ENCODE peak calls at places on chromosomes 16 and 17, in seven cellular contexts. E is iPS DF 6.9; D is Peyer's patch; Q is foreskin keratinocyte; C is endothelial cell of umbilical vein; N is fibroblast of lung; F is CD8-positive, alpha-beta T cell. X is an unnamed sample.

GRCh38 chr16:22265351-22265750 is 31.9 kb upstream of the POLR3E start:
- DNase-seq in E (no peak), D (no peak), Q (no peak), C (no peak), N (no peak), F (no peak), X (no peak)

GRCh38 chr17:49616086-49616485 is 40.4 kb downstream of the NXPH3 start:
- DNase-seq in E (no peak), D (no peak), Q (no peak), C (no peak), N (no peak), F (no peak), X (no peak)

GRCh38 chr17:62611767-62612166 is 15.7 kb upstream of the MRC2 start:
- DNase-seq in E (no peak), D (no peak), Q (no peak), C (no peak), N (no peak), F (no peak), X (no peak)

GRCh38 chr16:10130482-10130996 is 51.7 kb downstream of the GRIN2A start:
- DNase-seq in E (no peak), D (no peak), Q (no peak), C (no peak), N (no peak), F (no peak), X (no peak)

GRCh38 chr17:32878211-32878610 is 1.3 kb upstream of the MYO1D start:
- DNase-seq in E (no peak), D (peak; percentile 68), Q (no peak), C (no peak), N (peak; percentile 24), F (no peak), X (peak; percentile 87)

GRCh38 chr17:40462343-40463121 is 19.3 kb downstream of the IGFBP4 start:
- DNase-seq in E (no peak), D (no peak), Q (no peak), C (no peak), N (no peak), F (no peak), X (no peak)

GRCh38 chr16:19242186-19242585 is 43.3 kb upstream of the CLEC19A start:
- DNase-seq in E (no peak), D (no peak), Q (peak; percentile 9), C (no peak), N (no peak), F (no peak), X (no peak)

GRCh38 chr17:11921296-11921695 is 76.0 kb downstream of the ZNF18 start:
- DNase-seq in E (no peak), D (no peak), Q (no peak), C (no peak), N (no peak), F (no peak), X (no peak)

GRCh38 chr17:73850426-73850825 is 206.2 kb upstream of the SDK2 start:
- DNase-seq in E (no peak), D (no peak), Q (no peak), C (no peak), N (no peak), F (no peak), X (no peak)

GRCh38 chr16:88287219-88287618 is 95.5 kb upstream of the ZNF469 start:
- DNase-seq in E (no peak), D (no peak), Q (no peak), C (no peak), N (peak; percentile 27), F (peak; percentile 43), X (peak; percentile 5)

GRCh38 chr17:6548034-6548433 is 8.3 kb downstream of the PITPNM3 start:
- DNase-seq in E (no peak), D (no peak), Q (no peak), C (no peak), N (peak; percentile 7), F (no peak), X (no peak)

GRCh38 chr17:6547336-6547735 is 9.0 kb downstream of the PITPNM3 start:
- DNase-seq in E (no peak), D (no peak), Q (no peak), C (no peak), N (no peak), F (no peak), X (no peak)

GRCh38 chr17:6549384-6550036 is 6.8 kb downstream of the PITPNM3 start:
- DNase-seq in E (no peak), D (no peak), Q (no peak), C (no peak), N (no peak), F (no peak), X (peak; percentile 67)

GRCh38 chr17:6546069-6546718 is 10.2 kb downstream of the PITPNM3 start:
- DNase-seq in E (no peak), D (no peak), Q (no peak), C (no peak), N (peak; percentile 86), F (no peak), X (no peak)

GRCh38 chr17:6548578-6549330 is 7.6 kb downstream of the PITPNM3 start:
- DNase-seq in E (no peak), D (no peak), Q (no peak), C (no peak), N (no peak), F (peak; percentile 38), X (no peak)
- H3K4me1 ChIP-seq in E (peaks cover 12% of the 10 kb centered on the region), D (no peaks in the 10 kb centered on the region), Q (peaks cover 30% of the 10 kb centered on the region), C (no peaks in the 10 kb centered on the region), N (no peaks in the 10 kb centered on the region), F (no peaks in the 10 kb centered on the region), X (no peaks in the 10 kb centered on the region)

GRCh38 chr17:47714773-47715396 is 18.2 kb upstream of the TBX21 start:
- DNase-seq in E (no peak), D (peak; percentile 84), Q (no peak), C (no peak), N (no peak), F (no peak), X (no peak)

GRCh38 chr17:47716381-47716780 is 16.7 kb upstream of the TBX21 start:
- DNase-seq in E (no peak), D (no peak), Q (no peak), C (no peak), N (no peak), F (no peak), X (no peak)

GRCh38 chr17:47717261-47717697 is 15.8 kb upstream of the TBX21 start:
- DNase-seq in E (no peak), D (no peak), Q (no peak), C (no peak), N (no peak), F (no peak), X (no peak)

GRCh38 chr17:47713980-47714689 is 18.9 kb upstream of the TBX21 start:
- DNase-seq in E (no peak), D (peak; percentile 66), Q (no peak), C (no peak), N (no peak), F (no peak), X (no peak)

DNA sequence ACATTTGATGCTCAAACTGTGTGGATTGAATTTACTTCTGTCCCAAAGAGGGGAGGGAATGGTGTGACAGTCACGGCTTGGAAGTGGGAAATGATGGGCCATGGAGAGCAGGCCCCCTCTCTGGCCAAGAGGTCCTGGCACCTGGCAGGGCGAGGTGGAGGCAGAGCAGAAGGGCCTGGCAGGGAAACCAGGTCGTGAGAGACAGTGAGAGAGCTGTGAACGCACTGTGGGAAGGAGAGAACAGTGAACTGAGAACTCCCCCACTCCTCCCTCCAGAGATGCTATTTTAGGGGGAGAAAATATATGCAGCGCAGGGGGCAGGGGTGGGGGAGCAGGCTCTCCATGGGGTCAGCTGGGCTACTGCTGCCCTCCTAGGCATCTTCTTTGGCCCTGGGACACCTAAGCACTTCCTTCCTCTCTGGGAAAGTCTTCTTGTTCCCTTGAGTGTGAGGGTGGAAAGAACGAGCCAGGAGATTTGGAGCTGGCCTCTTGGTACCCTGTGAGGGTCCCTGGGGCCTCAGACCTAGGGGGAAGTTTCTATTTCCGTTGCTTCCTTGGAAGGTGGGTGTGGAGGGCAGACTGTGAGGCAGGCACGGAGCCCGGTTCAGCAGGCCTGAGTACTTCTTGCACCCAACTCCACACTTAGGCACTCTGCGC is 17.2 kb upstream of the TBX21 start:
- DNase-seq in E (no peak), D (no peak), Q (no peak), C (no peak), N (no peak), F (no peak), X (no peak)
- H3K27me3 ChIP-seq in E (no peaks in the 10 kb centered on the region), D (no peaks in the 10 kb centered on the region), Q (peaks cover 74% of the 10 kb centered on the region), C (peaks cover 26% of the 10 kb centered on the region), N (peaks cover 45% of the 10 kb centered on the region), F (no peaks in the 10 kb centered on the region), X (no peaks in the 10 kb centered on the region)

GRCh38 chr16:11670171-11671131 is 2.2 kb downstream of the SNN start:
- DNase-seq in E (no peak), D (peak; percentile 81), Q (no peak), C (no peak), N (no peak), F (peak; percentile 60), X (peak; percentile 78)

GRCh38 chr16:11668590-11669379 is 530 bp downstream of the SNN start:
- DNase-seq in E (no peak), D (peak; percentile 54), Q (no peak), C (no peak), N (no peak), F (peak; percentile 39), X (peak; percentile 85)

GRCh38 chr16:11667824-11668589 is at the start of gene SNN:
- DNase-seq in E (no peak), D (peak; percentile 95), Q (peak; percentile 48), C (peak; percentile 79), N (peak; percentile 79), F (peak; percentile 83), X (peak; percentile 92)

GRCh38 chr16:11671271-11671670 is 3.0 kb downstream of the SNN start:
- DNase-seq in E (no peak), D (no peak), Q (no peak), C (no peak), N (no peak), F (no peak), X (peak; percentile 61)

GRCh38 chr16:11669380-11670146 is 1.3 kb downstream of the SNN start:
- DNase-seq in E (no peak), D (peak; percentile 72), Q (no peak), C (peak; percentile 36), N (no peak), F (no peak), X (peak; percentile 88)
- H3K27ac ChIP-seq in E (no peak overlapping the region), D (peak overlapping the region; percentile 84), Q (no peak overlapping the region), C (no peak overlapping the region), N (peak overlapping the region; percentile 41), F (peak overlapping the region; percentile 70), X (peak overlapping the region; percentile 54)

DNA sequence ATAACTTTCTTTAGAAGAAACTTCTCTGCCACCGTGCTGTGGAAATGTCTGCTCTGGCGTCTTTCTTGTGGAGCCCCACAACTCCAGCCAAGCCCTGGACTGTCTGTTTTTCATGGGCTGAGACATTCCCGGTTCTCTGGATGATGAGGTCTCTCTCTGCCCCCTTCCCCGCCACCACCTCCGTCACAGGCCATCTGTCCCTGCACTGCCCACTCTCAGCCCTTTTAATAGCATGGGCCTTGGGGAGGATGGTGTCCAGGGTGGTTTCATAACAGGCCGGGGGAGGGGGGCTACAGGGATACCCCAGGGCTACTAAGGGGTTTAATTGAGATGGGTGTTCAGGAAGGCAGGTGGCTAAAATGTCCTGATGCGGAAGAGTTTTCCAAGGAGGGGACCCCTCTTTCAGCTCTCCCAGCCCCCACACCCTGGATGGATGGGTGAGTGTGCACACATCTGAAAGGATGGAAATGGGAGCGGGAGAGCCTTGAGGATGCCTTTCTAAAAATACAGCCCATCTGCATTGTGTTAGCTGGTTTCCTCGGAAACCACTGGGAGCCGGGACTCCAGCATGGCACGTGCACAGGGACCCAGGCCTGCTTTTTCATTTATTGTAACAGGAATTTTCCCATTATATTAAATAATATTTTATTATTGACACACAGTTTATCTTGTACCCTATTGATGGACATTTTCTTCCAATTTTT is 14.6 kb upstream of the NDRG4 start:
- DNase-seq in E (no peak), D (no peak), Q (no peak), C (no peak), N (no peak), F (no peak), X (no peak)
- H3K4me1 ChIP-seq in E (no peaks in the 10 kb centered on the region), D (peaks cover 7% of the 10 kb centered on the region), Q (no peaks in the 10 kb centered on the region), C (no peaks in the 10 kb centered on the region), N (no peaks in the 10 kb centered on the region), F (no peaks in the 10 kb centered on the region), X (no peaks in the 10 kb centered on the region)

X was measured in aorta.